ENCODE peak calls at places on chromosomes 1 and 21, in four cellular contexts. W is IMR-90, Q is endodermal cell, C is K562. T is an unnamed sample.

GRCh38 chr1:223504741-223505140 is 111.5 kb downstream of the CCDC185 start:
- DNase-seq in W (peak), Q (no peak), C (no peak), T (peak)

GRCh38 chr1:116476321-116476720 is 94.5 kb downstream of the CD58 start:
- DNase-seq in W (no peak), Q (no peak), C (peak), T (no peak)

GRCh38 chr1:21764615-21765423 is 18.1 kb downstream of the USP48 start:
- DNase-seq in W (peak), Q (peak), C (peak), T (no peak)

GRCh38 chr1:149888999-149889289 is 10.4 kb upstream of the BOLA1 start:
- DNase-seq in W (peak), Q (no peak), C (no peak), T (no peak)

GRCh38 chr1:118773656-118774055 is 214.5 kb downstream of the TBX15 start:
- DNase-seq in W (no peak), Q (no peak), C (no peak), T (no peak)

GRCh38 chr1:99849744-99850457 is at the start of gene AGL:
- DNase-seq in W (peak), Q (peak), C (peak), T (peak)

GRCh38 chr1:7912743-7913557 is 27.7 kb downstream of the TNFRSF9 start:
- DNase-seq in W (no peak), Q (peak), C (peak), T (no peak)

GRCh38 chr1:22319608-22320007 is 132.0 kb upstream of the ZBTB40 start:
- DNase-seq in W (no peak), Q (no peak), C (no peak), T (peak)

GRCh38 chr1:43930949-43931275 is 2.7 kb upstream of the ARTN start:
- DNase-seq in W (no peak), Q (no peak), C (no peak), T (no peak)

GRCh38 chr1:2987773-2988172 is 33.5 kb upstream of the ACTRT2 start:
- DNase-seq in W (no peak), Q (no peak), C (no peak), T (peak)

GRCh38 chr1:3093928-3094626 is 25.1 kb downstream of the PRDM16 start:
- DNase-seq in W (no peak), Q (no peak), C (no peak), T (no peak)

GRCh38 chr1:180934563-180934962 is 21.9 kb downstream of the KIAA1614 start:
- DNase-seq in W (no peak), Q (no peak), C (no peak), T (no peak)

GRCh38 chr1:113871597-113872113 is at the start of gene PTPN22:
- DNase-seq in W (peak), Q (peak), C (no peak), T (no peak)

GRCh38 chr1:228364706-228365213 is 41.9 kb downstream of the TRIM11 start:
- DNase-seq in W (no peak), Q (no peak), C (no peak), T (peak)

GRCh38 chr1:5680600-5680999 is 311.6 kb downstream of the NPHP4 start:
- DNase-seq in W (no peak), Q (no peak), C (no peak), T (no peak)

GRCh38 chr21:43739648-43740435 is 20.9 kb downstream of the PDXK start:
- DNase-seq in W (no peak), Q (peak), C (no peak), T (no peak)

GRCh38 chr1:228497817-228498216 is 10.6 kb downstream of the RNF187 start:
- DNase-seq in W (no peak), Q (peak), C (no peak), T (no peak)

GRCh38 chr1:155938220-155938627 is 3.2 kb upstream of the RXFP4 start:
- DNase-seq in W (peak), Q (peak), C (peak), T (no peak)

GRCh38 chr1:46065405-46065804 is 67.0 kb downstream of the PIK3R3 start:
- DNase-seq in W (no peak), Q (no peak), C (peak), T (no peak)

GRCh38 chr1:93427656-93428055 is 20.3 kb upstream of the FNBP1L start:
- DNase-seq in W (no peak), Q (no peak), C (no peak), T (no peak)

GRCh38 chr1:63662056-63662836 is 69.0 kb downstream of the PGM1 start:
- DNase-seq in W (peak), Q (peak), C (no peak), T (no peak)

GRCh38 chr1:99645199-99645598 is 714 bp upstream of the PALMD start:
- DNase-seq in W (peak), Q (no peak), C (peak), T (no peak)

GRCh38 chr1:71823656-71824159 is 458.6 kb downstream of the NEGR1 start:
- DNase-seq in W (no peak), Q (no peak), C (no peak), T (no peak)

GRCh38 chr1:212002536-212002935 is 32.8 kb downstream of the INTS7 start:
- DNase-seq in W (no peak), Q (peak), C (no peak), T (no peak)

GRCh38 chr1:9040659-9041030 is 14.4 kb upstream of the SLC2A7 start:
- DNase-seq in W (no peak), Q (no peak), C (no peak), T (peak)

GRCh38 chr1:200355815-200356214 is 54.0 kb downstream of the ZNF281 start:
- DNase-seq in W (no peak), Q (peak), C (no peak), T (no peak)

GRCh38 chr21:41953249-41953830 is 478 bp downstream of the C2CD2 start:
- DNase-seq in W (no peak), Q (peak), C (peak), T (peak)

GRCh38 chr1:236377832-236378535 is 16.1 kb upstream of the EDARADD start:
- DNase-seq in W (no peak), Q (no peak), C (no peak), T (no peak)

GRCh38 chr1:223225481-223225880 is 82.4 kb upstream of the TLR5 start:
- DNase-seq in W (no peak), Q (no peak), C (no peak), T (no peak)

GRCh38 chr1:204213668-204214662 is at the start of gene GOLT1A:
- DNase-seq in W (peak), Q (peak), C (peak), T (peak)

GRCh38 chr1:41758490-41758889 is 160.2 kb downstream of the HIVEP3 start:
- DNase-seq in W (no peak), Q (no peak), C (no peak), T (no peak)

GRCh38 chr1:228445867-228446584 is 29.4 kb upstream of the TRIM17 start:
- DNase-seq in W (peak), Q (peak), C (peak), T (no peak)

GRCh38 chr1:91129458-91129857 is 107.6 kb upstream of the ZNF644 start:
- DNase-seq in W (no peak), Q (no peak), C (no peak), T (no peak)

GRCh38 chr1:203462878-203463277 is 12.7 kb upstream of the PRELP start:
- DNase-seq in W (peak), Q (no peak), C (no peak), T (no peak)

GRCh38 chr1:59178803-59179202 is 118.1 kb upstream of the FGGY start:
- DNase-seq in W (no peak), Q (no peak), C (no peak), T (peak)

GRCh38 chr1:197224160-197224559 is 43.9 kb upstream of the CRB1 start:
- DNase-seq in W (no peak), Q (no peak), C (no peak), T (no peak)

GRCh38 chr1:200670215-200671118 is 760 bp upstream of the DDX59 start:
- DNase-seq in W (peak), Q (no peak), C (peak), T (no peak)

GRCh38 chr1:17573518-17574041 is 34.1 kb downstream of the ARHGEF10L start:
- DNase-seq in W (no peak), Q (peak), C (no peak), T (no peak)
- H3K9ac ChIP-seq in W (no peak), Q (no peak), C (no peak), T (no peak)

GRCh38 chr1:88060112-88060673 is 623.9 kb upstream of the PKN2 start:
- DNase-seq in W (no peak), Q (no peak), C (no peak), T (no peak)

GRCh38 chr1:88063605-88064004 is 620.5 kb upstream of the PKN2 start:
- DNase-seq in W (peak), Q (no peak), C (no peak), T (no peak)

GRCh38 chr1:88062650-88063153 is 621.4 kb upstream of the PKN2 start:
- DNase-seq in W (no peak), Q (no peak), C (no peak), T (no peak)

GRCh38 chr1:88061106-88061829 is 622.8 kb upstream of the PKN2 start:
- DNase-seq in W (peak), Q (peak), C (peak), T (no peak)

DNA sequence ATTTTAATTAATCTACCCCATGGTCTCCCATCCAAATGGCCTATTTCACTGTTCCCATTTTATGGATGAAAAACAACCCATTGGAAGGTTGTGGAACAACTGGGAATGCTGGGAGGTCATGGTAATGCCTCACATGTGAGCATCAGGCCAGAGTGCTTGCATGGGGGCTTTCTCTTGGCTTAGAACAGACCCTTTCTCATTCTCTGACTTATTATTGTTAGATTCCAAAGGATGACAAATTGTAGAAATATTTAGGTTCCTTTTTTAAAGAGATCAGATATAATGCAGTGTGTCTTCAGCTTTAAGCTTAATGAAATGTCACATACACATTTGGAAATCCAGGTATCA is 622.3 kb upstream of the PKN2 start:
- DNase-seq in W (peak), Q (no peak), C (no peak), T (no peak)
- H3K9ac ChIP-seq in W (no peak), Q (no peak), C (no peak), T (no peak)

DNA sequence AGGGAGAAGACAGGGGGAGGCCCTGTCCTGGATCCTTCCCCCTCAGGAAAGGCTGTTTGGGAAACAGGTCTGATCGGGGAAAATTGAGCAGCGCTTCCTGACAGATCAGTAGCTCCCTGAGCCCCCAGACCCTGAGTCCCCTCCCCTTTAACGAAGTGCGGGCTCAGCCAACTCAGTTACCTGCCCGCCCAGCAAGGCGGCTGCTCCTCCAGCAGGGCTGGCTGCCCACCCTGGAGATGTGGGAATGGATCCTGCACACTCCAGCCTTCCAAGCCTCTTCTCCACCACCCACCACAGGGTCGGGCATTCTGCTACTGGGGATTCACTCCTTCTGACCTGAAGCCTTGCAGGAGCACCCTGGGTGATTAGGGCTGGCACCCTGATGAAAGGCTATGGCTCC is 27.6 kb upstream of the LAPTM5 start:
- DNase-seq in W (no peak), Q (no peak), C (no peak), T (peak)
- H3K9ac ChIP-seq in W (no peak), Q (no peak), C (no peak), T (no peak)

DNA sequence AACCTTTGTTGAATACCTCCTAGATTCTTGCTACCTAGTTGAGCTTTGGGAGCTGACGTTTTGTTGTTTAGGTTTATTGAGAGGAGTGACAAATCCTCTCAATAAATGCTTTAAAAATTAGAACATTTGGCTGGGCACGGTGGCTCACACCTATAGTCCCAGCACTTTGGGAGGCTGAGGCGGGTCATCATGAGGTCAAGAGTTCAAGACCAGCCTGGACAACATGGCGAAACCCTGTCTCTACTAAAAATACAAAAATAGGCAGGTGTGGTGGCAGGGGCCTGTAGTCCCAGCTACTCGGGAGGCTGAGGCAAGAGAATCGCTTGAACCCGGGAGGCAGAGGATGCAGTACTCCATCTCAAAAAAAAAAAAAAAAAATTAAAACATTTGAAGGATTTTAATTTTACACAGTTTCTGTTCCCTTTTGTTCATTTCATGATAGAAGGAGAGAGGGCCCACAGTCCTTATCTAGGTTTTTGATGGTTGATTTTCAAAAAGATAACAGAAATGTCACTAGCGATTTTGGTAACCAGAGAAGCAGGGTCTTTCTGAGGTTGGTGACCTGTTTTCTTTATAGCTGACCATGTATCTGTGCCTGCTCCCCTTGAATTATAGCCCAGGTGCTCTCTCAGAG is 44.2 kb upstream of the PIGV start:
- DNase-seq in W (no peak), Q (no peak), C (no peak), T (no peak)
- H3K9ac ChIP-seq in W (no peak), Q (no peak), C (peak), T (no peak)

GRCh38 chr1:66281808-66282207 is 252.1 kb upstream of the SGIP1 start:
- DNase-seq in W (no peak), Q (no peak), C (no peak), T (no peak)
- H3K9ac ChIP-seq in W (no peak), Q (no peak), C (no peak), T (no peak)

DNA sequence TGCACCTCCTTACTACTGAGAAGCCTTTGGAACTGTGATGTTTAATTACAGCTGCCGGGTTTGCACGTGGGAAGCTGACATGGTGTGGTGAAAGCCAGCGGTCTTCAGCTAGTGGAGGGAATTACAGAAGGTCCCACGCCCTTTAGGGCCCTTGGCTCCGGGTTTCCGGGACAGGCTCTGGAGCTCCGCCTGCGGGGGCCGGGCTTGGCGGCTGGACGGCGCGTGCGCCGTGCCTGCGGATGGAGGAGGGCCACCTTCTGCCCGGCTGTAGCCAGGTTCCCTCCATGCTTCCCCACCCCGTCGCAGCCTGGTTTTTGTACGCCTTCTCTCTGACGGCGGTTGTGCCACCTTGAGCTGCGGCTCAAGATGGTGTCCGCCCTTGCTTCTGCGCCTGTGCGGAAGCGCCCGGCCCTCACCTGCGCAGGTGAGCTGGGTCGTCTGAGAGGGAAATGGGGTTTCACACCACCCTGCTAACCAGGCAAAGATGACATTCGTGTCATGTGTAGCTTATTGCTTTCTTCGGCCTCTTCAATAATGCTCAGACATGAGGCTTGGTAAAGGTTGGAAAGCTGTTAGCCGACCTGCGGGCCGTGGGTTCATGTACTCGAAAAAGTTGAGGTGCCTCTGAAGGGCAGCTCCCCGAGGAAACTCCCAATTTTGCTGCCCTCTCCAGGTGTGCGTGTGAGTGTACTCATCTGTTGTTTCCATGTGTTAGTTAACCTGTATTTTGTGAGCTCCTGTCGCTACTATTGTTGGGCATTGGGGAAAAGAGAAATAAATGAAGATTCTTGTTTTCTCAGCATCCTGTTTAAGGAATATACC is 36.6 kb upstream of the OPRD1 start:
- DNase-seq in W (peak), Q (peak), C (peak), T (peak)
- H3K9ac ChIP-seq in W (no peak), Q (no peak), C (no peak), T (peak)

GRCh38 chr1:37423810-37424209 is 50.6 kb upstream of the ZC3H12A start:
- DNase-seq in W (no peak), Q (no peak), C (peak), T (no peak)
- H3K9ac ChIP-seq in W (no peak), Q (no peak), C (no peak), T (no peak)

GRCh38 chr1:117754061-117754969 is 148.5 kb downstream of the TENT5C start:
- DNase-seq in W (peak), Q (peak), C (peak), T (no peak)

GRCh38 chr1:117757668-117758067 is 151.8 kb downstream of the TENT5C start:
- DNase-seq in W (peak), Q (no peak), C (no peak), T (no peak)

GRCh38 chr1:117759535-117759934 is 153.7 kb downstream of the TENT5C start:
- DNase-seq in W (no peak), Q (no peak), C (no peak), T (no peak)

GRCh38 chr1:117760069-117760468 is 154.2 kb downstream of the TENT5C start:
- DNase-seq in W (no peak), Q (no peak), C (no peak), T (no peak)

GRCh38 chr1:117758444-117759316 is 152.8 kb downstream of the TENT5C start:
- DNase-seq in W (peak), Q (peak), C (peak), T (peak)
- H3K9ac ChIP-seq in W (peak), Q (no peak), C (no peak), T (no peak)

DNA sequence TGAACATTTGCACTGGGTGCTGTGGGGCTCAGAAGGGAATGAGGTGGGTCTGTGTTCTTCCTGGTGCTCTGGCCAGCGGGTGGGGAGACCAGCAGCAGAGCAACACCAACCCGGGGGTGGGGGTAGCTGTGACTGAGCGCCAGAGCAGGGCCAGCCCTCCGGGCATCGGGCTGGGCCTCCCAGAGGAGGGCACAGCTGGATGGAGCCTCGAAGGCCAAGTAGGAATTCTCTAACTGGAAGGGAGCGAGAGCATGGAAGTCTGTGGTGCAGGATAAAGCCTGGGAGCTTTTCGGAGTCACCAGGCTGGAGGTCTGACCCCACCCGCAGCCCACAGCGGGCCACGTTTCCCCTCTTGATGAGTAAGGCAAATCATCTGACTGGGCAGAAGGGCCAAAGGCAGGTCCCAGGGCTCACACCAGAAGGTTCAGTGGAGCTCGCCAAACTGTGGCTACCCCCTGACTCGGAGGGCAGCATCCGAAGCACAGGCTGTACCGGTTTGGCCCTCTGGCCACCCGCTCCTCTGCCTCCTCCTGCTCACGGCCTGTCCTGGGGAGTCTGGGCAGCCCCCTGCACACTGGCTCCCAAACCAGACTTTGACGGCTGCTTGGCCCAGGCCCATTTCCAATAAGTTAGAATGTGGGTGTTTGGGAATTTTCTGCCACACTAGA is 18.8 kb downstream of the SLC1A7 start:
- DNase-seq in W (peak), Q (no peak), C (no peak), T (peak)
- H3K9ac ChIP-seq in W (no peak), Q (no peak), C (no peak), T (no peak)

T was measured in kidney.